ENCODE peak calls at places on chromosomes 7 and 10, in seven cellular contexts. F, Q, A, B, E, W and P are unnamed samples.

GRCh38 chr10:77311186-77311585 is 326.4 kb downstream of the KCNMA1 start:
- DNase-seq in F (no peak), Q (no peak), A (peak; percentile 12), B (peak; percentile 92), E (no peak), W (no peak), P (no peak)

GRCh38 chr10:70546585-70546984 is 56.0 kb downstream of the PRF1 start:
- DNase-seq in F (no peak), Q (no peak), A (no peak), B (no peak), E (no peak), W (no peak), P (no peak)

GRCh38 chr10:15478429-15478828 is 107.3 kb upstream of the FAM171A1 start:
- DNase-seq in F (no peak), Q (no peak), A (no peak), B (no peak), E (no peak), W (no peak), P (no peak)

GRCh38 chr7:39609462-39610149 is 13.8 kb upstream of the RALA start:
- DNase-seq in F (no peak), Q (no peak), A (no peak), B (peak; percentile 73), E (no peak), W (peak; percentile 30), P (peak; percentile 42)

GRCh38 chr7:121282129-121282528 is 46.7 kb upstream of the WNT16 start:
- DNase-seq in F (no peak), Q (no peak), A (no peak), B (no peak), E (no peak), W (no peak), P (no peak)

GRCh38 chr7:20064974-20065862 is 152.0 kb downstream of the MACC1 start:
- DNase-seq in F (no peak), Q (no peak), A (no peak), B (peak; percentile 10), E (no peak), W (peak; percentile 13), P (peak; percentile 19)

GRCh38 chr7:76222839-76223238 is 21.1 kb downstream of the SRRM3 start:
- DNase-seq in F (no peak), Q (no peak), A (no peak), B (no peak), E (no peak), W (no peak), P (no peak)

GRCh38 chr7:108284349-108285017 is 154.3 kb upstream of the LAMB4 start:
- DNase-seq in F (no peak), Q (no peak), A (no peak), B (no peak), E (no peak), W (no peak), P (peak; percentile 33)

GRCh38 chr7:158142657-158143056 is 445.0 kb downstream of the PTPRN2 start:
- DNase-seq in F (no peak), Q (no peak), A (no peak), B (no peak), E (no peak), W (no peak), P (no peak)

GRCh38 chr10:96097865-96098264 is 32.2 kb upstream of the ZNF518A start:
- DNase-seq in F (no peak), Q (no peak), A (no peak), B (no peak), E (no peak), W (no peak), P (no peak)

GRCh38 chr10:70699063-70699658 is 26.9 kb downstream of the ADAMTS14 start:
- DNase-seq in F (no peak), Q (no peak), A (no peak), B (no peak), E (no peak), W (no peak), P (no peak)

GRCh38 chr10:74008212-74008731 is 10.4 kb downstream of the VCL start:
- DNase-seq in F (no peak), Q (no peak), A (no peak), B (no peak), E (no peak), W (no peak), P (no peak)

GRCh38 chr7:41709621-41710020 is 6.7 kb upstream of the INHBA start:
- DNase-seq in F (no peak), Q (no peak), A (no peak), B (no peak), E (no peak), W (no peak), P (no peak)

GRCh38 chr7:21675255-21675654 is 132.4 kb downstream of the DNAH11 start:
- DNase-seq in F (no peak), Q (no peak), A (no peak), B (no peak), E (no peak), W (no peak), P (no peak)

GRCh38 chr7:4882169-4882741 is 1.3 kb downstream of the RADIL start:
- DNase-seq in F (no peak), Q (peak; percentile 59), A (no peak), B (peak; percentile 55), E (peak; percentile 64), W (no peak), P (no peak)

GRCh38 chr10:51683031-51683830 is 16.2 kb downstream of the CSTF2T start:
- DNase-seq in F (no peak), Q (no peak), A (no peak), B (no peak), E (no peak), W (no peak), P (no peak)

GRCh38 chr7:24907311-24907886 is 72.6 kb downstream of the OSBPL3 start:
- DNase-seq in F (no peak), Q (no peak), A (no peak), B (no peak), E (no peak), W (no peak), P (peak; percentile 71)

GRCh38 chr7:117682681-117683385 is 190.4 kb downstream of the CTTNBP2 start:
- DNase-seq in F (no peak), Q (no peak), A (no peak), B (peak; percentile 28), E (no peak), W (no peak), P (no peak)

GRCh38 chr7:46492460-46492859 is 571.4 kb upstream of the IGFBP3 start:
- DNase-seq in F (no peak), Q (no peak), A (no peak), B (no peak), E (no peak), W (no peak), P (no peak)

GRCh38 chr10:97852277-97852676 is 2.6 kb downstream of the GOLGA7B start:
- DNase-seq in F (no peak), Q (no peak), A (no peak), B (no peak), E (no peak), W (no peak), P (no peak)

GRCh38 chr7:129343099-129343700 is 91.0 kb upstream of the STRIP2 start:
- DNase-seq in F (no peak), Q (peak; percentile 7), A (no peak), B (peak; percentile 19), E (no peak), W (no peak), P (no peak)

GRCh38 chr7:76086070-76086469 is 38.2 kb downstream of the MDH2 start:
- DNase-seq in F (no peak), Q (no peak), A (no peak), B (no peak), E (no peak), W (no peak), P (no peak)

GRCh38 chr10:8146650-8147049 is 92.2 kb downstream of the GATA3 start:
- DNase-seq in F (no peak), Q (no peak), A (no peak), B (no peak), E (no peak), W (no peak), P (no peak)

GRCh38 chr10:11701451-11702095 is 40.6 kb upstream of the ECHDC3 start:
- DNase-seq in F (no peak), Q (no peak), A (no peak), B (no peak), E (no peak), W (no peak), P (no peak)

GRCh38 chr10:48468866-48469511 is 135.9 kb downstream of the ARHGAP22 start:
- DNase-seq in F (no peak), Q (no peak), A (no peak), B (no peak), E (peak; percentile 29), W (no peak), P (no peak)

GRCh38 chr10:11225935-11226334 is 208.3 kb downstream of the CELF2 start:
- DNase-seq in F (peak; percentile 37), Q (no peak), A (no peak), B (no peak), E (no peak), W (no peak), P (peak; percentile 80)

GRCh38 chr10:97178074-97178473 is 7.7 kb downstream of the SLIT1 start:
- DNase-seq in F (no peak), Q (no peak), A (no peak), B (no peak), E (no peak), W (no peak), P (no peak)

GRCh38 chr10:62589689-62590088 is 214.8 kb upstream of the ADO start:
- DNase-seq in F (no peak), Q (no peak), A (no peak), B (no peak), E (no peak), W (no peak), P (no peak)

GRCh38 chr10:72259491-72260214 is 14.1 kb upstream of the DDIT4 start:
- DNase-seq in F (no peak), Q (no peak), A (no peak), B (no peak), E (no peak), W (no peak), P (no peak)

GRCh38 chr7:47326220-47326619 is 255.7 kb downstream of the TNS3 start:
- DNase-seq in F (no peak), Q (no peak), A (no peak), B (no peak), E (no peak), W (no peak), P (peak; percentile 24)

GRCh38 chr7:95550546-95550945 is 45.8 kb downstream of the PDK4 start:
- DNase-seq in F (no peak), Q (no peak), A (no peak), B (no peak), E (no peak), W (no peak), P (no peak)

GRCh38 chr10:32958992-32959703 is 1.1 kb upstream of the ITGB1 start:
- DNase-seq in F (no peak), Q (no peak), A (no peak), B (no peak), E (no peak), W (no peak), P (peak; percentile 35)

GRCh38 chr10:61096056-61096455 is 152.1 kb upstream of the RHOBTB1 start:
- DNase-seq in F (no peak), Q (no peak), A (no peak), B (no peak), E (no peak), W (no peak), P (no peak)

GRCh38 chr7:44064791-44065430 is 456 bp downstream of the PGAM2 start:
- DNase-seq in F (no peak), Q (no peak), A (no peak), B (no peak), E (no peak), W (no peak), P (no peak)